ENCODE peak calls at places on chromosomes 13 and 19, in ten cellular contexts. One of them, this sample, is unnamed.

GRCh38 chr19:30692517-30692870 is 320.3 kb downstream of the ZNF536 start:
- DNase-seq in naive thymus-derived CD4-positive, alpha-beta T cell: no peak
- DNase-seq in activated CD8-positive, alpha-beta memory T cell treated with anti-CD3 and anti-CD28 coated beads for 1 hour: no peak
- DNase-seq in cardiac fibroblast: peak
- DNase-seq in mesendoderm: no peak
- DNase-seq in activated T-cell treated with anti-CD3 and anti-CD28 coated beads, Interleukin-2, amount 50 U/mL, for 72 hours: no peak
- DNase-seq in hippocampal formation: no peak
- DNase-seq in choroid plexus epithelial cell: peak
- DNase-seq in amygdala: no peak
- DNase-seq in GM23248: peak
- DNase-seq in this sample: peak

GRCh38 chr13:105737688-105738087 is 797.8 kb downstream of the EFNB2 start:
- DNase-seq in naive thymus-derived CD4-positive, alpha-beta T cell: no peak
- DNase-seq in activated CD8-positive, alpha-beta memory T cell treated with anti-CD3 and anti-CD28 coated beads for 1 hour: no peak
- DNase-seq in cardiac fibroblast: no peak
- DNase-seq in mesendoderm: no peak
- DNase-seq in activated T-cell treated with anti-CD3 and anti-CD28 coated beads, Interleukin-2, amount 50 U/mL, for 72 hours: no peak
- DNase-seq in hippocampal formation: no peak
- DNase-seq in choroid plexus epithelial cell: no peak
- DNase-seq in amygdala: no peak
- DNase-seq in GM23248: no peak
- DNase-seq in this sample: no peak

GRCh38 chr19:34232566-34233481 is 21.5 kb upstream of the GARRE1 start:
- DNase-seq in naive thymus-derived CD4-positive, alpha-beta T cell: no peak
- DNase-seq in activated CD8-positive, alpha-beta memory T cell treated with anti-CD3 and anti-CD28 coated beads for 1 hour: no peak
- DNase-seq in cardiac fibroblast: peak
- DNase-seq in mesendoderm: no peak
- DNase-seq in activated T-cell treated with anti-CD3 and anti-CD28 coated beads, Interleukin-2, amount 50 U/mL, for 72 hours: peak
- DNase-seq in hippocampal formation: peak
- DNase-seq in choroid plexus epithelial cell: peak
- DNase-seq in amygdala: no peak
- DNase-seq in GM23248: peak
- DNase-seq in this sample: peak

GRCh38 chr19:43105496-43105895 is 23.0 kb upstream of the PSG2 start:
- DNase-seq in naive thymus-derived CD4-positive, alpha-beta T cell: no peak
- DNase-seq in activated CD8-positive, alpha-beta memory T cell treated with anti-CD3 and anti-CD28 coated beads for 1 hour: no peak
- DNase-seq in cardiac fibroblast: no peak
- DNase-seq in mesendoderm: no peak
- DNase-seq in activated T-cell treated with anti-CD3 and anti-CD28 coated beads, Interleukin-2, amount 50 U/mL, for 72 hours: no peak
- DNase-seq in hippocampal formation: no peak
- DNase-seq in choroid plexus epithelial cell: no peak
- DNase-seq in amygdala: no peak
- DNase-seq in GM23248: peak
- DNase-seq in this sample: no peak

GRCh38 chr19:1102407-1103106 is 1.2 kb upstream of the GPX4 start:
- DNase-seq in naive thymus-derived CD4-positive, alpha-beta T cell: no peak
- DNase-seq in activated CD8-positive, alpha-beta memory T cell treated with anti-CD3 and anti-CD28 coated beads for 1 hour: no peak
- DNase-seq in cardiac fibroblast: peak
- DNase-seq in mesendoderm: peak
- DNase-seq in activated T-cell treated with anti-CD3 and anti-CD28 coated beads, Interleukin-2, amount 50 U/mL, for 72 hours: peak
- DNase-seq in hippocampal formation: no peak
- DNase-seq in choroid plexus epithelial cell: peak
- DNase-seq in amygdala: no peak
- DNase-seq in GM23248: peak
- DNase-seq in this sample: peak

GRCh38 chr19:4985551-4985991 is 16.7 kb downstream of the KDM4B start:
- DNase-seq in naive thymus-derived CD4-positive, alpha-beta T cell: no peak
- DNase-seq in activated CD8-positive, alpha-beta memory T cell treated with anti-CD3 and anti-CD28 coated beads for 1 hour: no peak
- DNase-seq in cardiac fibroblast: no peak
- DNase-seq in mesendoderm: no peak
- DNase-seq in activated T-cell treated with anti-CD3 and anti-CD28 coated beads, Interleukin-2, amount 50 U/mL, for 72 hours: no peak
- DNase-seq in hippocampal formation: no peak
- DNase-seq in choroid plexus epithelial cell: no peak
- DNase-seq in amygdala: no peak
- DNase-seq in GM23248: no peak
- DNase-seq in this sample: no peak

GRCh38 chr13:52383362-52383761 is 22.6 kb downstream of the THSD1 start:
- DNase-seq in naive thymus-derived CD4-positive, alpha-beta T cell: no peak
- DNase-seq in activated CD8-positive, alpha-beta memory T cell treated with anti-CD3 and anti-CD28 coated beads for 1 hour: no peak
- DNase-seq in cardiac fibroblast: peak
- DNase-seq in mesendoderm: peak
- DNase-seq in activated T-cell treated with anti-CD3 and anti-CD28 coated beads, Interleukin-2, amount 50 U/mL, for 72 hours: no peak
- DNase-seq in hippocampal formation: no peak
- DNase-seq in choroid plexus epithelial cell: peak
- DNase-seq in amygdala: no peak
- DNase-seq in GM23248: no peak
- DNase-seq in this sample: no peak

GRCh38 chr13:29059837-29060236 is 239.7 kb downstream of the MTUS2 start:
- DNase-seq in naive thymus-derived CD4-positive, alpha-beta T cell: no peak
- DNase-seq in activated CD8-positive, alpha-beta memory T cell treated with anti-CD3 and anti-CD28 coated beads for 1 hour: no peak
- DNase-seq in cardiac fibroblast: no peak
- DNase-seq in mesendoderm: no peak
- DNase-seq in activated T-cell treated with anti-CD3 and anti-CD28 coated beads, Interleukin-2, amount 50 U/mL, for 72 hours: no peak
- DNase-seq in hippocampal formation: no peak
- DNase-seq in choroid plexus epithelial cell: no peak
- DNase-seq in amygdala: no peak
- DNase-seq in GM23248: no peak
- DNase-seq in this sample: no peak

GRCh38 chr19:55069137-55069858 is 6.3 kb upstream of the RDH13 start:
- DNase-seq in naive thymus-derived CD4-positive, alpha-beta T cell: no peak
- DNase-seq in activated CD8-positive, alpha-beta memory T cell treated with anti-CD3 and anti-CD28 coated beads for 1 hour: no peak
- DNase-seq in cardiac fibroblast: peak
- DNase-seq in mesendoderm: peak
- DNase-seq in activated T-cell treated with anti-CD3 and anti-CD28 coated beads, Interleukin-2, amount 50 U/mL, for 72 hours: no peak
- DNase-seq in hippocampal formation: no peak
- DNase-seq in choroid plexus epithelial cell: no peak
- DNase-seq in amygdala: no peak
- DNase-seq in GM23248: peak
- DNase-seq in this sample: no peak

GRCh38 chr19:47750752-47751151 is 5.4 kb downstream of the NOP53 start:
- DNase-seq in naive thymus-derived CD4-positive, alpha-beta T cell: no peak
- DNase-seq in activated CD8-positive, alpha-beta memory T cell treated with anti-CD3 and anti-CD28 coated beads for 1 hour: no peak
- DNase-seq in cardiac fibroblast: no peak
- DNase-seq in mesendoderm: no peak
- DNase-seq in activated T-cell treated with anti-CD3 and anti-CD28 coated beads, Interleukin-2, amount 50 U/mL, for 72 hours: no peak
- DNase-seq in hippocampal formation: no peak
- DNase-seq in choroid plexus epithelial cell: no peak
- DNase-seq in amygdala: no peak
- DNase-seq in GM23248: no peak
- DNase-seq in this sample: no peak

GRCh38 chr19:11578342-11579142 is 1.1 kb upstream of the ACP5 start:
- DNase-seq in naive thymus-derived CD4-positive, alpha-beta T cell: peak
- DNase-seq in activated CD8-positive, alpha-beta memory T cell treated with anti-CD3 and anti-CD28 coated beads for 1 hour: no peak
- DNase-seq in cardiac fibroblast: peak
- DNase-seq in mesendoderm: peak
- DNase-seq in activated T-cell treated with anti-CD3 and anti-CD28 coated beads, Interleukin-2, amount 50 U/mL, for 72 hours: peak
- DNase-seq in hippocampal formation: no peak
- DNase-seq in choroid plexus epithelial cell: peak
- DNase-seq in amygdala: no peak
- DNase-seq in GM23248: no peak
- DNase-seq in this sample: no peak

GRCh38 chr13:46507978-46508377 is 45.0 kb upstream of the LRCH1 start:
- DNase-seq in naive thymus-derived CD4-positive, alpha-beta T cell: no peak
- DNase-seq in activated CD8-positive, alpha-beta memory T cell treated with anti-CD3 and anti-CD28 coated beads for 1 hour: no peak
- DNase-seq in cardiac fibroblast: no peak
- DNase-seq in mesendoderm: no peak
- DNase-seq in activated T-cell treated with anti-CD3 and anti-CD28 coated beads, Interleukin-2, amount 50 U/mL, for 72 hours: no peak
- DNase-seq in hippocampal formation: no peak
- DNase-seq in choroid plexus epithelial cell: no peak
- DNase-seq in amygdala: no peak
- DNase-seq in GM23248: no peak
- DNase-seq in this sample: no peak

GRCh38 chr19:49473868-49474544 is at the start of gene FLT3LG:
- DNase-seq in naive thymus-derived CD4-positive, alpha-beta T cell: peak
- DNase-seq in activated CD8-positive, alpha-beta memory T cell treated with anti-CD3 and anti-CD28 coated beads for 1 hour: peak
- DNase-seq in cardiac fibroblast: peak
- DNase-seq in mesendoderm: no peak
- DNase-seq in activated T-cell treated with anti-CD3 and anti-CD28 coated beads, Interleukin-2, amount 50 U/mL, for 72 hours: peak
- DNase-seq in hippocampal formation: peak
- DNase-seq in choroid plexus epithelial cell: peak
- DNase-seq in amygdala: peak
- DNase-seq in GM23248: peak
- DNase-seq in this sample: peak

GRCh38 chr19:57056972-57057371 is 62.8 kb upstream of the USP29 start:
- DNase-seq in naive thymus-derived CD4-positive, alpha-beta T cell: no peak
- DNase-seq in activated CD8-positive, alpha-beta memory T cell treated with anti-CD3 and anti-CD28 coated beads for 1 hour: no peak
- DNase-seq in cardiac fibroblast: peak
- DNase-seq in mesendoderm: no peak
- DNase-seq in activated T-cell treated with anti-CD3 and anti-CD28 coated beads, Interleukin-2, amount 50 U/mL, for 72 hours: no peak
- DNase-seq in hippocampal formation: no peak
- DNase-seq in choroid plexus epithelial cell: peak
- DNase-seq in amygdala: no peak
- DNase-seq in GM23248: peak
- DNase-seq in this sample: no peak

GRCh38 chr13:108086678-108087077 is 128.7 kb downstream of the LIG4 start:
- DNase-seq in naive thymus-derived CD4-positive, alpha-beta T cell: no peak
- DNase-seq in activated CD8-positive, alpha-beta memory T cell treated with anti-CD3 and anti-CD28 coated beads for 1 hour: no peak
- DNase-seq in cardiac fibroblast: peak
- DNase-seq in mesendoderm: peak
- DNase-seq in activated T-cell treated with anti-CD3 and anti-CD28 coated beads, Interleukin-2, amount 50 U/mL, for 72 hours: no peak
- DNase-seq in hippocampal formation: no peak
- DNase-seq in choroid plexus epithelial cell: peak
- DNase-seq in amygdala: no peak
- DNase-seq in GM23248: peak
- DNase-seq in this sample: no peak

GRCh38 chr19:27392027-27392632 is 1820.8 kb downstream of the UQCRFS1 start:
- DNase-seq in naive thymus-derived CD4-positive, alpha-beta T cell: no peak
- DNase-seq in activated CD8-positive, alpha-beta memory T cell treated with anti-CD3 and anti-CD28 coated beads for 1 hour: no peak
- DNase-seq in cardiac fibroblast: no peak
- DNase-seq in mesendoderm: no peak
- DNase-seq in activated T-cell treated with anti-CD3 and anti-CD28 coated beads, Interleukin-2, amount 50 U/mL, for 72 hours: no peak
- DNase-seq in hippocampal formation: no peak
- DNase-seq in choroid plexus epithelial cell: no peak
- DNase-seq in amygdala: no peak
- DNase-seq in GM23248: no peak
- DNase-seq in this sample: no peak

GRCh38 chr19:39299832-39300231 is 3.6 kb downstream of the IFNL1 start:
- DNase-seq in naive thymus-derived CD4-positive, alpha-beta T cell: no peak
- DNase-seq in activated CD8-positive, alpha-beta memory T cell treated with anti-CD3 and anti-CD28 coated beads for 1 hour: no peak
- DNase-seq in cardiac fibroblast: no peak
- DNase-seq in mesendoderm: no peak
- DNase-seq in activated T-cell treated with anti-CD3 and anti-CD28 coated beads, Interleukin-2, amount 50 U/mL, for 72 hours: no peak
- DNase-seq in hippocampal formation: no peak
- DNase-seq in choroid plexus epithelial cell: no peak
- DNase-seq in amygdala: no peak
- DNase-seq in GM23248: no peak
- DNase-seq in this sample: no peak

GRCh38 chr19:43699506-43700367 is 16.1 kb upstream of the IRGC start:
- DNase-seq in naive thymus-derived CD4-positive, alpha-beta T cell: no peak
- DNase-seq in activated CD8-positive, alpha-beta memory T cell treated with anti-CD3 and anti-CD28 coated beads for 1 hour: no peak
- DNase-seq in cardiac fibroblast: peak
- DNase-seq in mesendoderm: peak
- DNase-seq in activated T-cell treated with anti-CD3 and anti-CD28 coated beads, Interleukin-2, amount 50 U/mL, for 72 hours: no peak
- DNase-seq in hippocampal formation: no peak
- DNase-seq in choroid plexus epithelial cell: peak
- DNase-seq in amygdala: no peak
- DNase-seq in GM23248: peak
- DNase-seq in this sample: no peak

GRCh38 chr13:46571189-46571901 is 18.4 kb downstream of the LRCH1 start:
- DNase-seq in naive thymus-derived CD4-positive, alpha-beta T cell: no peak
- DNase-seq in activated CD8-positive, alpha-beta memory T cell treated with anti-CD3 and anti-CD28 coated beads for 1 hour: no peak
- DNase-seq in cardiac fibroblast: peak
- DNase-seq in mesendoderm: peak
- DNase-seq in activated T-cell treated with anti-CD3 and anti-CD28 coated beads, Interleukin-2, amount 50 U/mL, for 72 hours: no peak
- DNase-seq in hippocampal formation: no peak
- DNase-seq in choroid plexus epithelial cell: peak
- DNase-seq in amygdala: no peak
- DNase-seq in GM23248: peak
- DNase-seq in this sample: peak

GRCh38 chr19:16013851-16014840 is 62.1 kb upstream of the TPM4 start:
- DNase-seq in naive thymus-derived CD4-positive, alpha-beta T cell: no peak
- DNase-seq in activated CD8-positive, alpha-beta memory T cell treated with anti-CD3 and anti-CD28 coated beads for 1 hour: no peak
- DNase-seq in cardiac fibroblast: no peak
- DNase-seq in mesendoderm: no peak
- DNase-seq in activated T-cell treated with anti-CD3 and anti-CD28 coated beads, Interleukin-2, amount 50 U/mL, for 72 hours: no peak
- DNase-seq in hippocampal formation: no peak
- DNase-seq in choroid plexus epithelial cell: no peak
- DNase-seq in amygdala: no peak
- DNase-seq in GM23248: no peak
- DNase-seq in this sample: no peak